ENCODE peak calls at places on chromosomes 13 and 19, in five cellular contexts. One of them, this sample, is unnamed.

GRCh38 chr13:42041017-42041683 is 7.3 kb upstream of the DGKH start:
- DNase-seq in fibroblast of lung: peak
- DNase-seq in endothelial cell: peak
- DNase-seq in A549: peak
- DNase-seq in osteoblast: peak
- DNase-seq in this sample: peak

GRCh38 chr19:1672038-1672768 is 19.8 kb upstream of the TCF3 start:
- DNase-seq in fibroblast of lung: peak
- DNase-seq in endothelial cell: peak
- DNase-seq in A549: peak
- DNase-seq in osteoblast: peak
- DNase-seq in this sample: peak

GRCh38 chr19:55594996-55595530 is 4.3 kb downstream of the FIZ1 start:
- DNase-seq in fibroblast of lung: no peak
- DNase-seq in endothelial cell: no peak
- DNase-seq in A549: no peak
- DNase-seq in osteoblast: peak
- DNase-seq in this sample: no peak

GRCh38 chr13:65347420-65348030 is 1882.6 kb downstream of the PCDH9 start:
- DNase-seq in fibroblast of lung: no peak
- DNase-seq in endothelial cell: no peak
- DNase-seq in A549: no peak
- DNase-seq in osteoblast: no peak
- DNase-seq in this sample: no peak

GRCh38 chr13:50793026-50793425 is 50.5 kb downstream of the DLEU7 start:
- DNase-seq in fibroblast of lung: no peak
- DNase-seq in endothelial cell: no peak
- DNase-seq in A549: no peak
- DNase-seq in osteoblast: no peak
- DNase-seq in this sample: no peak

GRCh38 chr13:42876270-42876714 is 94.9 kb downstream of the FAM216B start:
- DNase-seq in fibroblast of lung: no peak
- DNase-seq in endothelial cell: no peak
- DNase-seq in A549: no peak
- DNase-seq in osteoblast: no peak
- DNase-seq in this sample: no peak

GRCh38 chr19:4807188-4807587 is 15.7 kb downstream of the FEM1A start:
- DNase-seq in fibroblast of lung: no peak
- DNase-seq in endothelial cell: no peak
- DNase-seq in A549: no peak
- DNase-seq in osteoblast: no peak
- DNase-seq in this sample: no peak

GRCh38 chr13:30486230-30487074 is 20.7 kb upstream of the HMGB1 start:
- DNase-seq in fibroblast of lung: peak
- DNase-seq in endothelial cell: no peak
- DNase-seq in A549: no peak
- DNase-seq in osteoblast: no peak
- DNase-seq in this sample: peak

GRCh38 chr19:13684021-13684420 is 80.3 kb upstream of the MRI1 start:
- DNase-seq in fibroblast of lung: no peak
- DNase-seq in endothelial cell: no peak
- DNase-seq in A549: no peak
- DNase-seq in osteoblast: no peak
- DNase-seq in this sample: no peak

GRCh38 chr19:10260141-10260584 is 8.1 kb downstream of the MRPL4 start:
- DNase-seq in fibroblast of lung: peak
- DNase-seq in endothelial cell: no peak
- DNase-seq in A549: no peak
- DNase-seq in osteoblast: peak
- DNase-seq in this sample: peak

GRCh38 chr13:26679945-26680516 is 80.6 kb downstream of the GPR12 start:
- DNase-seq in fibroblast of lung: peak
- DNase-seq in endothelial cell: peak
- DNase-seq in A549: no peak
- DNase-seq in osteoblast: peak
- DNase-seq in this sample: no peak

GRCh38 chr13:52617070-52618060 is 24.9 kb upstream of the HNRNPA1L2 start:
- DNase-seq in fibroblast of lung: peak
- DNase-seq in endothelial cell: peak
- DNase-seq in A549: peak
- DNase-seq in osteoblast: peak
- DNase-seq in this sample: peak

GRCh38 chr13:112795277-112795676 is 105.4 kb downstream of the ATP11A start:
- DNase-seq in fibroblast of lung: no peak
- DNase-seq in endothelial cell: no peak
- DNase-seq in A549: no peak
- DNase-seq in osteoblast: no peak
- DNase-seq in this sample: no peak

GRCh38 chr13:99053636-99054233 is 75.9 kb upstream of the DOCK9 start:
- DNase-seq in fibroblast of lung: no peak
- DNase-seq in endothelial cell: no peak
- DNase-seq in A549: no peak
- DNase-seq in osteoblast: no peak
- DNase-seq in this sample: no peak

GRCh38 chr19:40908981-40909380 is 26.9 kb upstream of the CYP2A7 start:
- DNase-seq in fibroblast of lung: no peak
- DNase-seq in endothelial cell: peak
- DNase-seq in A549: no peak
- DNase-seq in osteoblast: no peak
- DNase-seq in this sample: no peak

GRCh38 chr19:35253316-35254286 is 4.8 kb downstream of the LSR start:
- DNase-seq in fibroblast of lung: no peak
- DNase-seq in endothelial cell: peak
- DNase-seq in A549: no peak
- DNase-seq in osteoblast: peak
- DNase-seq in this sample: no peak

GRCh38 chr13:68323106-68323505 is 1093.0 kb upstream of the PCDH9 start:
- DNase-seq in fibroblast of lung: no peak
- DNase-seq in endothelial cell: no peak
- DNase-seq in A549: no peak
- DNase-seq in osteoblast: no peak
- DNase-seq in this sample: no peak

GRCh38 chr13:60448907-60449510 is 52.0 kb downstream of the TDRD3 start:
- DNase-seq in fibroblast of lung: peak
- DNase-seq in endothelial cell: peak
- DNase-seq in A549: peak
- DNase-seq in osteoblast: no peak
- DNase-seq in this sample: peak

GRCh38 chr13:97266734-97267417 is 44.7 kb downstream of the MBNL2 start:
- DNase-seq in fibroblast of lung: peak
- DNase-seq in endothelial cell: no peak
- DNase-seq in A549: no peak
- DNase-seq in osteoblast: no peak
- DNase-seq in this sample: no peak

GRCh38 chr19:34350161-34350561 is 14.8 kb upstream of the GPI start:
- DNase-seq in fibroblast of lung: peak
- DNase-seq in endothelial cell: no peak
- DNase-seq in A549: no peak
- DNase-seq in osteoblast: no peak
- DNase-seq in this sample: no peak

GRCh38 chr19:50030225-50030624 is 4.4 kb downstream of the ZNF473 start:
- DNase-seq in fibroblast of lung: no peak
- DNase-seq in endothelial cell: no peak
- DNase-seq in A549: no peak
- DNase-seq in osteoblast: no peak
- DNase-seq in this sample: no peak

GRCh38 chr13:73681015-73681414 is 453.2 kb downstream of the KLF12 start:
- DNase-seq in fibroblast of lung: no peak
- DNase-seq in endothelial cell: no peak
- DNase-seq in A549: no peak
- DNase-seq in osteoblast: no peak
- DNase-seq in this sample: no peak

GRCh38 chr19:35592226-35592625 is 6.3 kb downstream of the PMIS2 start:
- DNase-seq in fibroblast of lung: peak
- DNase-seq in endothelial cell: peak
- DNase-seq in A549: peak
- DNase-seq in osteoblast: peak
- DNase-seq in this sample: peak

GRCh38 chr13:114146173-114146572 is 13.8 kb upstream of the RASA3 start:
- DNase-seq in fibroblast of lung: no peak
- DNase-seq in endothelial cell: no peak
- DNase-seq in A549: no peak
- DNase-seq in osteoblast: no peak
- DNase-seq in this sample: no peak

GRCh38 chr13:48249018-48249417 is 16.0 kb downstream of the ITM2B start:
- DNase-seq in fibroblast of lung: no peak
- DNase-seq in endothelial cell: no peak
- DNase-seq in A549: no peak
- DNase-seq in osteoblast: no peak
- DNase-seq in this sample: no peak

GRCh38 chr19:35195822-35196221 is 32.7 kb downstream of the FAM187B start:
- DNase-seq in fibroblast of lung: no peak
- DNase-seq in endothelial cell: no peak
- DNase-seq in A549: no peak
- DNase-seq in osteoblast: peak
- DNase-seq in this sample: peak

GRCh38 chr13:36526897-36527296 is 94.6 kb downstream of the CCNA1 start:
- DNase-seq in fibroblast of lung: no peak
- DNase-seq in endothelial cell: no peak
- DNase-seq in A549: no peak
- DNase-seq in osteoblast: no peak
- DNase-seq in this sample: no peak

GRCh38 chr13:80161219-80161618 is 179.7 kb downstream of the SPRY2 start:
- DNase-seq in fibroblast of lung: no peak
- DNase-seq in endothelial cell: no peak
- DNase-seq in A549: no peak
- DNase-seq in osteoblast: no peak
- DNase-seq in this sample: no peak

GRCh38 chr13:42395066-42395821 is 123.3 kb downstream of the AKAP11 start:
- DNase-seq in fibroblast of lung: no peak
- DNase-seq in endothelial cell: no peak
- DNase-seq in A549: no peak
- DNase-seq in osteoblast: no peak
- DNase-seq in this sample: no peak

GRCh38 chr13:40143559-40143958 is 488.1 kb downstream of the COG6 start:
- DNase-seq in fibroblast of lung: no peak
- DNase-seq in endothelial cell: no peak
- DNase-seq in A549: no peak
- DNase-seq in osteoblast: no peak
- DNase-seq in this sample: no peak

GRCh38 chr13:24612726-24613125 is 67.5 kb upstream of the ATP12A start:
- DNase-seq in fibroblast of lung: no peak
- DNase-seq in endothelial cell: no peak
- DNase-seq in A549: no peak
- DNase-seq in osteoblast: no peak
- DNase-seq in this sample: no peak

GRCh38 chr13:47480121-47480520 is 521.0 kb downstream of the SUCLA2 start:
- DNase-seq in fibroblast of lung: peak
- DNase-seq in endothelial cell: no peak
- DNase-seq in A549: no peak
- DNase-seq in osteoblast: no peak
- DNase-seq in this sample: no peak

GRCh38 chr19:50702158-50702869 is 17.3 kb downstream of the SHANK1 start:
- DNase-seq in fibroblast of lung: no peak
- DNase-seq in endothelial cell: no peak
- DNase-seq in A549: no peak
- DNase-seq in osteoblast: no peak
- DNase-seq in this sample: no peak

GRCh38 chr19:29206453-29206852 is 6.5 kb downstream of the UQCRFS1 start:
- DNase-seq in fibroblast of lung: no peak
- DNase-seq in endothelial cell: no peak
- DNase-seq in A549: no peak
- DNase-seq in osteoblast: no peak
- DNase-seq in this sample: no peak

GRCh38 chr19:29202281-29202680 is 10.7 kb downstream of the UQCRFS1 start:
- DNase-seq in fibroblast of lung: no peak
- DNase-seq in endothelial cell: no peak
- DNase-seq in A549: no peak
- DNase-seq in osteoblast: no peak
- DNase-seq in this sample: no peak

DNA sequence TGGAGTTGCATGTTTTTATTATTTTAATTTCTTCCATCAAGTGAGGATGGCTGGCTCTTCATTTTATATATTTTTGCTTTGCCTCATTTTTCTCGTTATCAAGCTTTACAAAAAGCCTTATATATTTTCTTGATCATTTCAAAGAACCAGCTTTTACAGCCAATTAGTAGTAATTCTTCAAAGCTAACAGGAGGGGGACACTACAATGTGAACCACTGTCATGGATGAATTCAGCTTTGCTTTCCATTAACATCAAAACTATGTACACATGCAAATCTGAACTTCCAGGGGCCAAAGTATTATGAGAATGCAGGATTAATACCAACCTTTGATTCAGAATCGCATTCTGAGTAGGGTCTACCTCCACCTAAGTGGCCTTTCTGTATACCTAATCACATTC is 11.1 kb downstream of the UQCRFS1 start:
- DNase-seq in fibroblast of lung: no peak
- DNase-seq in endothelial cell: no peak
- DNase-seq in A549: no peak
- DNase-seq in osteoblast: no peak
- DNase-seq in this sample: no peak
- TF ChIP-seq CTCF in fibroblast of lung: no peak
- TF ChIP-seq CTCF in endothelial cell: peak
- TF ChIP-seq CTCF in A549: no peak
- TF ChIP-seq CTCF in osteoblast: no peak
- TF ChIP-seq CTCF in this sample: no peak

GRCh38 chr13:45393941-45394570 is 24.1 kb downstream of the SLC25A30 start:
- DNase-seq in fibroblast of lung: peak
- DNase-seq in endothelial cell: peak
- DNase-seq in A549: peak
- DNase-seq in osteoblast: peak
- DNase-seq in this sample: peak
- TF ChIP-seq CTCF in fibroblast of lung: peak
- TF ChIP-seq CTCF in endothelial cell: peak
- TF ChIP-seq CTCF in A549: peak
- TF ChIP-seq CTCF in osteoblast: peak
- TF ChIP-seq CTCF in this sample: peak

GRCh38 chr19:42857544-42857867 is 22.0 kb downstream of the PSG1 start:
- DNase-seq in fibroblast of lung: no peak
- DNase-seq in endothelial cell: no peak
- DNase-seq in A549: no peak
- DNase-seq in osteoblast: peak
- DNase-seq in this sample: no peak
- TF ChIP-seq CTCF in fibroblast of lung: peak
- TF ChIP-seq CTCF in endothelial cell: peak
- TF ChIP-seq CTCF in A549: no peak
- TF ChIP-seq CTCF in osteoblast: no peak
- TF ChIP-seq CTCF in this sample: no peak

GRCh38 chr13:55234311-55234710 is 1906.4 kb upstream of the PRR20A start:
- DNase-seq in fibroblast of lung: no peak
- DNase-seq in endothelial cell: no peak
- DNase-seq in A549: no peak
- DNase-seq in osteoblast: no peak
- DNase-seq in this sample: no peak
- TF ChIP-seq CTCF in fibroblast of lung: no peak
- TF ChIP-seq CTCF in endothelial cell: no peak
- TF ChIP-seq CTCF in A549: no peak
- TF ChIP-seq CTCF in osteoblast: no peak
- TF ChIP-seq CTCF in this sample: no peak

GRCh38 chr19:18280247-18281081 is 958 bp downstream of the JUND start:
- DNase-seq in fibroblast of lung: peak
- DNase-seq in endothelial cell: peak
- DNase-seq in A549: peak
- DNase-seq in osteoblast: peak
- DNase-seq in this sample: peak
- TF ChIP-seq CTCF in fibroblast of lung: no peak
- TF ChIP-seq CTCF in endothelial cell: peak
- TF ChIP-seq CTCF in A549: no peak
- TF ChIP-seq CTCF in osteoblast: no peak
- TF ChIP-seq CTCF in this sample: no peak

This sample was measured in Calu3.